ENCODE peak calls at places on chromosomes 13 and 19, in eight cellular contexts. One of them, this sample, is unnamed.

GRCh38 chr19:38596057-38596981 is 21.4 kb downstream of the MAP4K1 start:
- DNase-seq in head of caudate nucleus: peak
- DNase-seq in NCI-H226: peak
- DNase-seq in HTR-8/SVneo: no peak
- DNase-seq in WTC11: peak
- DNase-seq in NAMALWA: no peak
- DNase-seq in hippocampal formation: no peak
- DNase-seq in central memory CD8-positive, alpha-beta T cell: no peak
- DNase-seq in this sample: peak

GRCh38 chr13:93397619-93398018 is 171.0 kb downstream of the GPC6 start:
- DNase-seq in hippocampal formation: no peak
- DNase-seq in WTC11: no peak
- DNase-seq in head of caudate nucleus: no peak
- DNase-seq in HTR-8/SVneo: no peak
- DNase-seq in NAMALWA: no peak
- DNase-seq in central memory CD8-positive, alpha-beta T cell: no peak
- DNase-seq in NCI-H226: no peak
- DNase-seq in this sample: no peak

GRCh38 chr13:112181336-112182051 is 114.5 kb downstream of the SOX1 start:
- DNase-seq in WTC11: no peak
- DNase-seq in NAMALWA: no peak
- DNase-seq in head of caudate nucleus: no peak
- DNase-seq in hippocampal formation: no peak
- DNase-seq in NCI-H226: no peak
- DNase-seq in HTR-8/SVneo: no peak
- DNase-seq in central memory CD8-positive, alpha-beta T cell: no peak
- DNase-seq in this sample: no peak

GRCh38 chr19:54287456-54287855 is 6.5 kb upstream of the LILRB2 start:
- DNase-seq in NCI-H226: peak
- DNase-seq in NAMALWA: no peak
- DNase-seq in HTR-8/SVneo: peak
- DNase-seq in head of caudate nucleus: no peak
- DNase-seq in WTC11: no peak
- DNase-seq in hippocampal formation: no peak
- DNase-seq in central memory CD8-positive, alpha-beta T cell: no peak
- DNase-seq in this sample: no peak

GRCh38 chr19:15640294-15640903 is at the start of gene CYP4F3:
- DNase-seq in NAMALWA: no peak
- DNase-seq in WTC11: no peak
- DNase-seq in HTR-8/SVneo: no peak
- DNase-seq in central memory CD8-positive, alpha-beta T cell: no peak
- DNase-seq in head of caudate nucleus: peak
- DNase-seq in NCI-H226: peak
- DNase-seq in hippocampal formation: no peak
- DNase-seq in this sample: peak

GRCh38 chr13:74306496-74306895 is 172.3 kb upstream of the KLF12 start:
- DNase-seq in NAMALWA: peak
- DNase-seq in WTC11: no peak
- DNase-seq in hippocampal formation: no peak
- DNase-seq in HTR-8/SVneo: no peak
- DNase-seq in central memory CD8-positive, alpha-beta T cell: no peak
- DNase-seq in head of caudate nucleus: no peak
- DNase-seq in NCI-H226: no peak
- DNase-seq in this sample: no peak

GRCh38 chr13:42807236-42807635 is 25.9 kb downstream of the FAM216B start:
- DNase-seq in central memory CD8-positive, alpha-beta T cell: no peak
- DNase-seq in WTC11: no peak
- DNase-seq in hippocampal formation: no peak
- DNase-seq in head of caudate nucleus: no peak
- DNase-seq in NCI-H226: no peak
- DNase-seq in HTR-8/SVneo: no peak
- DNase-seq in NAMALWA: no peak
- DNase-seq in this sample: no peak

GRCh38 chr19:31890230-31890629 is 455.2 kb upstream of the ZNF507 start:
- DNase-seq in NCI-H226: no peak
- DNase-seq in HTR-8/SVneo: no peak
- DNase-seq in head of caudate nucleus: no peak
- DNase-seq in WTC11: peak
- DNase-seq in NAMALWA: no peak
- DNase-seq in hippocampal formation: no peak
- DNase-seq in central memory CD8-positive, alpha-beta T cell: no peak
- DNase-seq in this sample: no peak

GRCh38 chr19:55283548-55284393 is at the start of gene BRSK1:
- DNase-seq in head of caudate nucleus: peak
- DNase-seq in HTR-8/SVneo: peak
- DNase-seq in NCI-H226: no peak
- DNase-seq in NAMALWA: no peak
- DNase-seq in central memory CD8-positive, alpha-beta T cell: no peak
- DNase-seq in WTC11: peak
- DNase-seq in hippocampal formation: peak
- DNase-seq in this sample: peak

GRCh38 chr19:58543826-58544590 is at the start of gene TRIM28:
- DNase-seq in NCI-H226: peak
- DNase-seq in central memory CD8-positive, alpha-beta T cell: peak
- DNase-seq in head of caudate nucleus: peak
- DNase-seq in hippocampal formation: no peak
- DNase-seq in NAMALWA: peak
- DNase-seq in HTR-8/SVneo: peak
- DNase-seq in WTC11: peak
- DNase-seq in this sample: peak

GRCh38 chr13:40910324-40911050 is 108.6 kb downstream of the ELF1 start:
- DNase-seq in head of caudate nucleus: no peak
- DNase-seq in HTR-8/SVneo: no peak
- DNase-seq in hippocampal formation: no peak
- DNase-seq in NCI-H226: peak
- DNase-seq in NAMALWA: no peak
- DNase-seq in WTC11: no peak
- DNase-seq in central memory CD8-positive, alpha-beta T cell: no peak
- DNase-seq in this sample: no peak

GRCh38 chr19:38721977-38722773 is 22.1 kb downstream of the CAPN12 start:
- DNase-seq in central memory CD8-positive, alpha-beta T cell: no peak
- DNase-seq in NAMALWA: no peak
- DNase-seq in HTR-8/SVneo: no peak
- DNase-seq in NCI-H226: no peak
- DNase-seq in WTC11: no peak
- DNase-seq in hippocampal formation: peak
- DNase-seq in head of caudate nucleus: peak
- DNase-seq in this sample: no peak

GRCh38 chr13:107827840-107828549 is 387.3 kb downstream of the LIG4 start:
- DNase-seq in NCI-H226: no peak
- DNase-seq in HTR-8/SVneo: no peak
- DNase-seq in NAMALWA: no peak
- DNase-seq in central memory CD8-positive, alpha-beta T cell: no peak
- DNase-seq in head of caudate nucleus: no peak
- DNase-seq in WTC11: no peak
- DNase-seq in hippocampal formation: no peak
- DNase-seq in this sample: no peak

GRCh38 chr19:2887391-2887914 is 13.3 kb upstream of the ZNF57 start:
- DNase-seq in HTR-8/SVneo: peak
- DNase-seq in NCI-H226: peak
- DNase-seq in central memory CD8-positive, alpha-beta T cell: no peak
- DNase-seq in NAMALWA: peak
- DNase-seq in hippocampal formation: peak
- DNase-seq in head of caudate nucleus: peak
- DNase-seq in WTC11: no peak
- DNase-seq in this sample: peak

GRCh38 chr13:62193919-62194318 is 778.3 kb upstream of the PCDH20 start:
- DNase-seq in HTR-8/SVneo: no peak
- DNase-seq in NCI-H226: peak
- DNase-seq in WTC11: no peak
- DNase-seq in head of caudate nucleus: no peak
- DNase-seq in hippocampal formation: no peak
- DNase-seq in central memory CD8-positive, alpha-beta T cell: no peak
- DNase-seq in NAMALWA: no peak
- DNase-seq in this sample: no peak

GRCh38 chr19:18156841-18157464 is 4.0 kb downstream of the PIK3R2 start:
- DNase-seq in HTR-8/SVneo: peak
- DNase-seq in head of caudate nucleus: peak
- DNase-seq in central memory CD8-positive, alpha-beta T cell: no peak
- DNase-seq in hippocampal formation: no peak
- DNase-seq in WTC11: no peak
- DNase-seq in NCI-H226: peak
- DNase-seq in NAMALWA: no peak
- DNase-seq in this sample: peak

GRCh38 chr19:6498294-6499036 is 3.6 kb downstream of the TUBB4A start:
- DNase-seq in HTR-8/SVneo: no peak
- DNase-seq in NCI-H226: no peak
- DNase-seq in central memory CD8-positive, alpha-beta T cell: no peak
- DNase-seq in head of caudate nucleus: no peak
- DNase-seq in NAMALWA: no peak
- DNase-seq in hippocampal formation: no peak
- DNase-seq in WTC11: no peak
- DNase-seq in this sample: no peak

GRCh38 chr13:26019881-26020535 is 31.8 kb downstream of the SHISA2 start:
- DNase-seq in WTC11: no peak
- DNase-seq in NCI-H226: no peak
- DNase-seq in HTR-8/SVneo: peak
- DNase-seq in NAMALWA: no peak
- DNase-seq in head of caudate nucleus: no peak
- DNase-seq in hippocampal formation: no peak
- DNase-seq in central memory CD8-positive, alpha-beta T cell: no peak
- DNase-seq in this sample: no peak

GRCh38 chr13:78326608-78327007 is 276.7 kb downstream of the POU4F1 start:
- DNase-seq in central memory CD8-positive, alpha-beta T cell: no peak
- DNase-seq in hippocampal formation: no peak
- DNase-seq in NAMALWA: no peak
- DNase-seq in head of caudate nucleus: no peak
- DNase-seq in WTC11: no peak
- DNase-seq in HTR-8/SVneo: no peak
- DNase-seq in NCI-H226: peak
- DNase-seq in this sample: no peak

GRCh38 chr19:45954132-45954531 is 19.5 kb downstream of the NOVA2 start:
- DNase-seq in NCI-H226: no peak
- DNase-seq in HTR-8/SVneo: no peak
- DNase-seq in hippocampal formation: no peak
- DNase-seq in NAMALWA: no peak
- DNase-seq in WTC11: peak
- DNase-seq in head of caudate nucleus: peak
- DNase-seq in central memory CD8-positive, alpha-beta T cell: no peak
- DNase-seq in this sample: no peak

GRCh38 chr13:113648218-113648615 is 9.8 kb downstream of the ATP4B start:
- DNase-seq in NCI-H226: no peak
- DNase-seq in head of caudate nucleus: no peak
- DNase-seq in HTR-8/SVneo: no peak
- DNase-seq in WTC11: peak
- DNase-seq in NAMALWA: no peak
- DNase-seq in central memory CD8-positive, alpha-beta T cell: no peak
- DNase-seq in hippocampal formation: no peak
- DNase-seq in this sample: no peak

GRCh38 chr19:21848706-21849105 is 12.7 kb upstream of the ZNF43 start:
- DNase-seq in central memory CD8-positive, alpha-beta T cell: no peak
- DNase-seq in WTC11: no peak
- DNase-seq in HTR-8/SVneo: no peak
- DNase-seq in head of caudate nucleus: no peak
- DNase-seq in NAMALWA: no peak
- DNase-seq in NCI-H226: no peak
- DNase-seq in hippocampal formation: no peak
- DNase-seq in this sample: no peak

GRCh38 chr19:29329460-29330134 is 116.6 kb upstream of the UQCRFS1 start:
- DNase-seq in HTR-8/SVneo: no peak
- DNase-seq in hippocampal formation: no peak
- DNase-seq in NCI-H226: no peak
- DNase-seq in WTC11: peak
- DNase-seq in head of caudate nucleus: no peak
- DNase-seq in central memory CD8-positive, alpha-beta T cell: no peak
- DNase-seq in NAMALWA: peak
- DNase-seq in this sample: no peak

GRCh38 chr13:52130641-52131040 is 1.8 kb upstream of the NEK5 start:
- DNase-seq in hippocampal formation: no peak
- DNase-seq in HTR-8/SVneo: no peak
- DNase-seq in NCI-H226: peak
- DNase-seq in WTC11: no peak
- DNase-seq in central memory CD8-positive, alpha-beta T cell: no peak
- DNase-seq in NAMALWA: no peak
- DNase-seq in head of caudate nucleus: no peak
- DNase-seq in this sample: no peak

GRCh38 chr13:59879281-59879680 is 284.4 kb downstream of the DIAPH3 start:
- DNase-seq in HTR-8/SVneo: no peak
- DNase-seq in NAMALWA: no peak
- DNase-seq in NCI-H226: no peak
- DNase-seq in WTC11: no peak
- DNase-seq in head of caudate nucleus: no peak
- DNase-seq in central memory CD8-positive, alpha-beta T cell: no peak
- DNase-seq in hippocampal formation: no peak
- DNase-seq in this sample: no peak

GRCh38 chr13:102591988-102592781 is 4.6 kb upstream of the TPP2 start:
- DNase-seq in NCI-H226: peak
- DNase-seq in HTR-8/SVneo: peak
- DNase-seq in head of caudate nucleus: peak
- DNase-seq in WTC11: peak
- DNase-seq in hippocampal formation: peak
- DNase-seq in central memory CD8-positive, alpha-beta T cell: peak
- DNase-seq in NAMALWA: peak
- DNase-seq in this sample: peak

GRCh38 chr19:41492843-41493242 is 49.9 kb downstream of the ERICH4 start:
- DNase-seq in WTC11: no peak
- DNase-seq in head of caudate nucleus: no peak
- DNase-seq in NAMALWA: no peak
- DNase-seq in NCI-H226: no peak
- DNase-seq in central memory CD8-positive, alpha-beta T cell: no peak
- DNase-seq in hippocampal formation: no peak
- DNase-seq in HTR-8/SVneo: no peak
- DNase-seq in this sample: no peak

GRCh38 chr13:50580684-50581305 is 262.7 kb downstream of the DLEU7 start:
- DNase-seq in head of caudate nucleus: no peak
- DNase-seq in hippocampal formation: no peak
- DNase-seq in central memory CD8-positive, alpha-beta T cell: no peak
- DNase-seq in WTC11: no peak
- DNase-seq in HTR-8/SVneo: no peak
- DNase-seq in NCI-H226: peak
- DNase-seq in NAMALWA: no peak
- DNase-seq in this sample: no peak